ENCODE peak calls at places on chromosomes 11 and 22, in four cellular contexts. R, I, T and N are unnamed samples.
A peak's percentile ranks its signal among the peaks of the same experiment; 100 is the strongest.

GRCh38 chr11:59611570-59612565 is 3.7 kb downstream of the OSBP start:
- DNase-seq in R (no peak), I (peak; percentile 94), T (no peak), N (peak; percentile 45)

GRCh38 chr11:124294697-124295096 is 19.1 kb downstream of the OR8D1 start:
- DNase-seq in R (no peak), I (no peak), T (no peak), N (no peak)

GRCh38 chr11:45919806-45920530 is 2.3 kb upstream of the PEX16 start:
- DNase-seq in R (peak; percentile 16), I (no peak), T (peak; percentile 47), N (no peak)

GRCh38 chr11:16001899-16002426 is 354.4 kb downstream of the SOX6 start:
- DNase-seq in R (no peak), I (peak; percentile 82), T (no peak), N (no peak)

GRCh38 chr11:71566081-71566620 is 788 bp downstream of the KRTAP5-10 start:
- DNase-seq in R (no peak), I (peak; percentile 17), T (no peak), N (no peak)

GRCh38 chr11:61108847-61109585 is 6.7 kb downstream of the CD5 start:
- DNase-seq in R (no peak), I (no peak), T (no peak), N (no peak)

GRCh38 chr11:108538022-108538424 is 39.8 kb upstream of the POGLUT3 start:
- DNase-seq in R (no peak), I (peak; percentile 61), T (no peak), N (no peak)

GRCh38 chr22:19121631-19122142 is 525 bp downstream of the DGCR2 start:
- DNase-seq in R (peak; percentile 66), I (peak; percentile 56), T (peak; percentile 67), N (peak; percentile 95)

GRCh38 chr11:108009497-108010360 is 1.0 kb downstream of the CUL5 start:
- DNase-seq in R (no peak), I (peak; percentile 15), T (no peak), N (no peak)

GRCh38 chr11:112537846-112538330 is 277.2 kb upstream of the PLET1 start:
- DNase-seq in R (no peak), I (peak; percentile 18), T (no peak), N (no peak)

GRCh38 chr11:67373916-67374570 is 645 bp upstream of the CLCF1 start:
- DNase-seq in R (peak; percentile 53), I (peak; percentile 64), T (peak; percentile 81), N (peak; percentile 41)

GRCh38 chr11:34348919-34349318 is 8.9 kb downstream of the ABTB2 start:
- DNase-seq in R (no peak), I (no peak), T (no peak), N (no peak)

GRCh38 chr11:40186401-40187091 is 1272.9 kb downstream of the LRRC4C start:
- DNase-seq in R (no peak), I (no peak), T (no peak), N (no peak)

GRCh38 chr11:134488512-134488911 is 76.5 kb upstream of the B3GAT1 start:
- DNase-seq in R (no peak), I (no peak), T (no peak), N (no peak)
- H3K9me3 ChIP-seq in R (peaks cover 12% of the 10 kb centered on the region), I (no peaks in the 10 kb centered on the region), T (no peaks in the 10 kb centered on the region), N (no peaks in the 10 kb centered on the region)

DNA sequence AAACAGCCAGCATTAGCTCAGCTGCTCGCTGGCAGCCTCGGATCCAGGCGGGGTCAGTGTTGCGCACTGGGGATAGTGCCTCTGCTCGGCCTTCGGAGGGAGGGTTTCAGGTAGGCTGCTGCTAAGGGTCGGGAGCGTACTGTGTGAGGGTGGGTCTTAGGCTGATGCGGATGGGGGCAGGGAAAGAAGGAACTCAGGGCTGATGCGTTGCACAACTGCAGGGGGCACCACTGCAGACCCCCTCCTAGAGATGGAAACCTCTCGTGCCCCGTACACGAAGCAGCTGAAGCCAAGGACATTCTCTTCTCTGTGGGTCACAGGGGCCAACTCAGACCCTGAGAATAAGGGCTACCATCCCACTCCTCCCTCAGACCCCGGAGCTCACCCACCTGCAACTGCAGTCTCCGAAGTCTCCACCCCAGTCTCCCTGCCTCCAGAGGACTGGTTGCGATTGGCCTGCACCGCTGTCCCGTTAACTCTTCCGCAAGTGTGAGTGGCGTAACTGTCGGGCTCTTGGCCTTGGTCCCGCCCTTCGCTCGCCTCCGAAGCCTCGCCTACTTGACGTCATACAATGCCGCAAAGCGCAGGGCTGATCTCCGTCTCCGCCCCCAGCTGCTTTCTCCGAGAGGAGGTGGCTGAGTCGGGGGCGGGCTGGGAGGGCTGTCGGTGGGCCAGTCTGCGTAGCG is at the start of gene KBTBD3:
- DNase-seq in R (peak; percentile 99), I (peak; percentile 100), T (peak; percentile 99), N (peak; percentile 99)
- H3K27ac ChIP-seq in R (peak within 1 kb of the TSS; percentile 94), I (peak within 1 kb of the TSS; percentile 92), T (peak within 1 kb of the TSS; percentile 88), N (peak within 1 kb of the TSS; percentile 95)

GRCh38 chr11:65424200-65425104 is 1.9 kb downstream of the NEAT1 start:
- DNase-seq in R (peak; percentile 50), I (no peak), T (peak; percentile 73), N (peak; percentile 53)
- H3K4me1 ChIP-seq in R (peaks cover 86% of the 10 kb centered on the region), I (peaks cover 2% of the 10 kb centered on the region), T (peaks cover 8% of the 10 kb centered on the region), N (peaks cover 39% of the 10 kb centered on the region)

DNA sequence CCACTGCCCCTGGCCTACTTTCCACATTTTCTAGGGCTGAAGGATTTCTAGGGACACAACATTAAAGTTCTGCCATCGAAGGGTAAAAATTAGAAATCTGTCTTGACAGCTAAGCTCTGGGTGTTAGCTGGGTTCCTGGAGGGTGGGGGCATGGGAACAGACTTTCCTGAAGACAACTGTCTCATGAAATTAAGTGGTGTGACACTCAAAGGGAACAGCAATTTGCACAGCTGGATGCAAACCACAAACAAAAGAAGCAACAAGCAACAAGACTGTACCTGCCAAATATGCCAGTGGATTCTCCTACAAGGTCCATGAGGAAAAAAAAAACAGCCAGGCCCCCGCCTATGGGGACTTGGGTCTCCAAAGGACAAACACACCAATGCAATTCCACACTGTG is 32.5 kb downstream of the WT1 start:
- DNase-seq in R (no peak), I (no peak), T (no peak), N (no peak)
- H3K9me3 ChIP-seq in R (no peaks in the 10 kb centered on the region), I (no peaks in the 10 kb centered on the region), T (no peaks in the 10 kb centered on the region), N (no peaks in the 10 kb centered on the region)

GRCh38 chr11:133202816-133203215 is 329.5 kb downstream of the OPCML start:
- DNase-seq in R (no peak), I (no peak), T (no peak), N (no peak)

GRCh38 chr11:133197425-133197824 is 334.9 kb downstream of the OPCML start:
- DNase-seq in R (no peak), I (no peak), T (no peak), N (no peak)

GRCh38 chr11:133198326-133198725 is 334.0 kb downstream of the OPCML start:
- DNase-seq in R (no peak), I (no peak), T (no peak), N (no peak)
- H3K27ac ChIP-seq in R (no peak overlapping the region), I (no peak overlapping the region), T (no peak overlapping the region), N (no peak overlapping the region)

GRCh38 chr11:824292-824880 is 3.3 kb upstream of the CRACR2B start:
- DNase-seq in R (no peak), I (no peak), T (no peak), N (no peak)

GRCh38 chr11:826836-827145 is 928 bp upstream of the CRACR2B start:
- DNase-seq in R (no peak), I (no peak), T (no peak), N (no peak)

GRCh38 chr11:824942-825341 is 2.8 kb upstream of the CRACR2B start:
- DNase-seq in R (no peak), I (no peak), T (no peak), N (no peak)

GRCh38 chr11:827146-827860 is 416 bp upstream of the CRACR2B start:
- DNase-seq in R (no peak), I (peak; percentile 59), T (no peak), N (no peak)

GRCh38 chr11:825366-826231 is 2.1 kb upstream of the CRACR2B start:
- DNase-seq in R (no peak), I (peak; percentile 31), T (no peak), N (no peak)
- H3K4me1 ChIP-seq in R (peaks cover 88% of the 10 kb centered on the region), I (peaks cover 6% of the 10 kb centered on the region), T (peaks cover 16% of the 10 kb centered on the region), N (peaks cover 52% of the 10 kb centered on the region)

GRCh38 chr22:30979932-30980331 is 10.9 kb downstream of the TUG1 start:
- DNase-seq in R (no peak), I (no peak), T (no peak), N (no peak)
- H3K9me3 ChIP-seq in R (peaks cover 100% of the 10 kb centered on the region), I (no peaks in the 10 kb centered on the region), T (peaks cover 7% of the 10 kb centered on the region), N (no peaks in the 10 kb centered on the region)

GRCh38 chr22:45131749-45132148 is 32.0 kb upstream of the NUP50 start:
- DNase-seq in R (peak; percentile 38), I (no peak), T (no peak), N (peak; percentile 5)
- H3K27ac ChIP-seq in R (no peak overlapping the region), I (no peak overlapping the region), T (no peak overlapping the region), N (no peak overlapping the region)

GRCh38 chr11:77403228-77403627 is 70.7 kb downstream of the PAK1 start:
- DNase-seq in R (no peak), I (peak; percentile 53), T (no peak), N (no peak)
- H3K4me1 ChIP-seq in R (peaks cover 7% of the 10 kb centered on the region), I (peaks cover 10% of the 10 kb centered on the region), T (no peaks in the 10 kb centered on the region), N (peaks cover 46% of the 10 kb centered on the region)

GRCh38 chr22:10778296-10778814 is 4749.6 kb upstream of the OR11H1 start:
- DNase-seq in R (no peak), I (no peak), T (no peak), N (no peak)
- H3K9me3 ChIP-seq in R (peaks cover 23% of the 10 kb centered on the region), I (no peaks in the 10 kb centered on the region), T (no peaks in the 10 kb centered on the region), N (no peaks in the 10 kb centered on the region)